ENCODE peak calls at places on chromosomes 2 and 18, in nine cellular contexts. C is cardiac fibroblast, U is AG04450, F is keratinocyte, W is lower leg skin, J is breast epithelium, Y is retinal pigment epithelial cell, L is GM12865, S is cardiac muscle cell. E is an unnamed sample.
A peak's percentile ranks its signal among the peaks of the same experiment; 100 is the strongest.

GRCh38 chr2:198374375-198375072 is 570.1 kb downstream of the PLCL1 start:
- DNase-seq in C (peak; percentile 76), U (peak; percentile 50), F (peak; percentile 44), W (no peak), J (no peak), Y (peak; percentile 23), L (peak; percentile 67), S (peak; percentile 80), E (peak; percentile 82)

GRCh38 chr2:226358688-226359087 is 440.9 kb downstream of the IRS1 start:
- DNase-seq in C (no peak), U (no peak), F (no peak), W (no peak), J (no peak), Y (no peak), L (no peak), S (no peak), E (peak; percentile 38)

GRCh38 chr2:47161475-47161874 is 6.4 kb upstream of the STPG4 start:
- DNase-seq in C (no peak), U (no peak), F (no peak), W (no peak), J (no peak), Y (no peak), L (no peak), S (no peak), E (no peak)

GRCh38 chr18:78448106-78448505 is 531.5 kb upstream of the SALL3 start:
- DNase-seq in C (no peak), U (no peak), F (no peak), W (no peak), J (no peak), Y (no peak), L (no peak), S (no peak), E (no peak)

GRCh38 chr2:113208995-113209868 is 35.5 kb downstream of the PSD4 start:
- DNase-seq in C (no peak), U (no peak), F (no peak), W (no peak), J (no peak), Y (no peak), L (no peak), S (no peak), E (peak; percentile 46)

GRCh38 chr2:98899041-98899702 is 36.9 kb downstream of the CRACDL start:
- DNase-seq in C (no peak), U (no peak), F (no peak), W (no peak), J (no peak), Y (no peak), L (no peak), S (no peak), E (no peak)

GRCh38 chr18:34729740-34730338 is 19.7 kb downstream of the DTNA start:
- DNase-seq in C (peak; percentile 12), U (no peak), F (no peak), W (no peak), J (no peak), Y (no peak), L (no peak), S (no peak), E (no peak)

GRCh38 chr2:60553496-60553991 is at the start of gene BCL11A:
- DNase-seq in C (peak; percentile 63), U (peak; percentile 44), F (peak; percentile 68), W (no peak), J (no peak), Y (peak; percentile 72), L (peak; percentile 61), S (peak; percentile 89), E (peak; percentile 85)

GRCh38 chr18:48028716-48029115 is 98.3 kb upstream of the SMAD2 start:
- DNase-seq in C (no peak), U (no peak), F (no peak), W (no peak), J (peak; percentile 65), Y (no peak), L (no peak), S (no peak), E (no peak)

GRCh38 chr2:190875881-190876280 is 4.7 kb upstream of the GLS start:
- DNase-seq in C (no peak), U (no peak), F (no peak), W (no peak), J (no peak), Y (no peak), L (no peak), S (no peak), E (no peak)

GRCh38 chr2:207766697-207767460 is 2.8 kb downstream of the FZD5 start:
- DNase-seq in C (no peak), U (no peak), F (no peak), W (no peak), J (no peak), Y (no peak), L (peak; percentile 7), S (no peak), E (no peak)

GRCh38 chr2:12759248-12759647 is 42.5 kb downstream of the TRIB2 start:
- DNase-seq in C (peak; percentile 87), U (peak; percentile 59), F (peak; percentile 7), W (peak; percentile 32), J (no peak), Y (no peak), L (no peak), S (peak; percentile 86), E (peak; percentile 94)

GRCh38 chr2:205868773-205869333 is 186.6 kb downstream of the NRP2 start:
- DNase-seq in C (peak; percentile 76), U (peak; percentile 20), F (no peak), W (no peak), J (no peak), Y (peak; percentile 76), L (peak; percentile 38), S (peak; percentile 83), E (peak; percentile 22)

GRCh38 chr2:96957299-96957698 is 29.1 kb downstream of the FAM178B start:
- DNase-seq in C (no peak), U (no peak), F (no peak), W (no peak), J (no peak), Y (no peak), L (no peak), S (no peak), E (no peak)

GRCh38 chr18:49628993-49629795 is 67.3 kb downstream of the LIPG start:
- DNase-seq in C (no peak), U (no peak), F (no peak), W (no peak), J (no peak), Y (no peak), L (no peak), S (no peak), E (no peak)
- TF ChIP-seq CTCF in C (peak; percentile 6), U (peak; percentile 35), F (peak; percentile 35), W (no peak), J (no peak), Y (peak; percentile 64), L (peak; percentile 13), S (peak; percentile 40), E (no peak)

GRCh38 chr18:45690975-45691815 is 32.8 kb upstream of the SLC14A1 start:
- DNase-seq in C (peak; percentile 86), U (peak; percentile 60), F (peak; percentile 42), W (peak; percentile 66), J (peak; percentile 77), Y (no peak), L (peak; percentile 72), S (peak; percentile 85), E (peak; percentile 68)
- H3K4me3 ChIP-seq in C (no peak overlapping the region), U (no peak overlapping the region), F (no peak overlapping the region), W (no peak overlapping the region), J (no peak overlapping the region), Y (no peak overlapping the region), L (no peak overlapping the region), S (no peak overlapping the region), E (no peak overlapping the region)

GRCh38 chr18:10038268-10038667 is 124.5 kb downstream of the VAPA start:
- DNase-seq in C (no peak), U (no peak), F (no peak), W (no peak), J (no peak), Y (no peak), L (peak; percentile 9), S (no peak), E (no peak)
- TF ChIP-seq CTCF in C (no peak), U (no peak), F (no peak), W (no peak), J (no peak), Y (peak; percentile 0), L (no peak), S (no peak), E (no peak)

GRCh38 chr2:99925960-99926359 is 216.4 kb downstream of the AFF3 start:
- DNase-seq in C (no peak), U (no peak), F (no peak), W (no peak), J (no peak), Y (no peak), L (peak; percentile 30), S (no peak), E (no peak)
- H3K4me3 ChIP-seq in C (no peak overlapping the region), U (no peak overlapping the region), F (no peak overlapping the region), W (no peak overlapping the region), J (no peak overlapping the region), Y (no peak overlapping the region), L (no peak overlapping the region), S (no peak overlapping the region), E (no peak overlapping the region)

GRCh38 chr18:28961669-28962228 is 784.8 kb upstream of the CDH2 start:
- DNase-seq in C (peak; percentile 50), U (peak; percentile 1), F (no peak), W (no peak), J (no peak), Y (no peak), L (peak; percentile 3), S (peak; percentile 36), E (no peak)
- TF ChIP-seq CTCF in C (peak; percentile 53), U (peak; percentile 62), F (peak; percentile 78), W (no peak), J (no peak), Y (peak; percentile 51), L (peak; percentile 2), S (peak; percentile 49), E (peak; percentile 48)

GRCh38 chr2:152716805-152717241 is 438 bp downstream of the PRPF40A start:
- DNase-seq in C (no peak), U (no peak), F (no peak), W (peak; percentile 23), J (no peak), Y (no peak), L (peak; percentile 60), S (no peak), E (no peak)

GRCh38 chr2:152717242-152718046 is at the start of gene PRPF40A:
- DNase-seq in C (peak; percentile 98), U (peak; percentile 96), F (peak; percentile 79), W (peak; percentile 99), J (peak; percentile 99), Y (peak; percentile 94), L (peak; percentile 99), S (peak; percentile 99), E (peak; percentile 100)

GRCh38 chr2:152718047-152718908 is at the start of gene ARL6IP6:
- DNase-seq in C (peak; percentile 90), U (peak; percentile 55), F (no peak), W (peak; percentile 94), J (peak; percentile 90), Y (peak; percentile 52), L (peak; percentile 95), S (peak; percentile 92), E (peak; percentile 88)

GRCh38 chr2:152715854-152716428 is 1.3 kb downstream of the PRPF40A start:
- DNase-seq in C (peak; percentile 53), U (no peak), F (no peak), W (no peak), J (no peak), Y (no peak), L (peak; percentile 62), S (peak; percentile 21), E (peak; percentile 35)

DNA sequence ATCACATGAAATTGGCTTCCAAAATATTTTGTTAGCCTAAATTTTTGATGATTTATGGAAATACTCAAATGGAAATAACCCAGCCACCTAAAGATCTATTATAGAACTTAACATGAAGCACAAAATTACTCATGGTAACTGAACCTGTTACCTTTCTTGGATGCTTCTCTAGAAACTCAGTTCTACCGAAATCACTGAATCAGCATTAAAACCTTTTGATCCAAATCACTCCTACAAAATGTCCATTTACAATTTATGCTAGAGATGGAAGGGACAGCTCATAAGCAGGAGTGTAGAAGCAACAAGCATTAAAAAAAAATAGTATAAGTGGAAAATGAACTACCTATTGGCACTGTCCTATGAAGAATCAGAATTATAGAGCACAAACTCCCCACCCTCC is 2.1 kb downstream of the PRPF40A start:
- DNase-seq in C (no peak), U (no peak), F (no peak), W (no peak), J (no peak), Y (no peak), L (no peak), S (no peak), E (no peak)
- H3K4me3 ChIP-seq in C (no peak overlapping the region), U (no peak overlapping the region), F (peak overlapping the region; percentile 99), W (no peak overlapping the region), J (no peak overlapping the region), Y (no peak overlapping the region), L (peak overlapping the region; percentile 93), S (no peak overlapping the region), E (no peak overlapping the region)